ENCODE peak calls at places on chromosomes 13 and 19, in eight cellular contexts. One of them, this sample, is unnamed. For H3K4me1, the result is how much of the 10 kb centered on the place peaks cover.

GRCh38 chr13:19882231-19882630 is 18.8 kb upstream of the ZMYM5 start:
- DNase-seq in psoas muscle: no peak
- DNase-seq in Peyer's patch: no peak
- DNase-seq in adrenal gland: no peak
- DNase-seq in body of pancreas: no peak
- DNase-seq in BE2C: no peak
- DNase-seq in ovary: no peak
- DNase-seq in CD8-positive, alpha-beta T cell: no peak
- DNase-seq in this sample: no peak

GRCh38 chr13:44311011-44311481 is 62.6 kb upstream of the SERP2 start:
- DNase-seq in psoas muscle: peak
- DNase-seq in Peyer's patch: no peak
- DNase-seq in adrenal gland: no peak
- DNase-seq in body of pancreas: no peak
- DNase-seq in BE2C: no peak
- DNase-seq in ovary: no peak
- DNase-seq in CD8-positive, alpha-beta T cell: no peak
- DNase-seq in this sample: no peak

GRCh38 chr19:37304190-37304883 is 66.6 kb upstream of the ZNF527 start:
- DNase-seq in psoas muscle: peak
- DNase-seq in Peyer's patch: no peak
- DNase-seq in adrenal gland: peak
- DNase-seq in body of pancreas: peak
- DNase-seq in BE2C: peak
- DNase-seq in ovary: peak
- DNase-seq in CD8-positive, alpha-beta T cell: no peak
- DNase-seq in this sample: no peak

GRCh38 chr19:18436651-18437478 is 1.1 kb downstream of the ISYNA1 start:
- DNase-seq in psoas muscle: peak
- DNase-seq in Peyer's patch: peak
- DNase-seq in adrenal gland: peak
- DNase-seq in body of pancreas: peak
- DNase-seq in BE2C: peak
- DNase-seq in ovary: peak
- DNase-seq in CD8-positive, alpha-beta T cell: peak
- DNase-seq in this sample: no peak

GRCh38 chr13:104289400-104289799 is 1223.2 kb upstream of the SLC10A2 start:
- DNase-seq in psoas muscle: no peak
- DNase-seq in Peyer's patch: no peak
- DNase-seq in adrenal gland: no peak
- DNase-seq in body of pancreas: no peak
- DNase-seq in BE2C: no peak
- DNase-seq in ovary: no peak
- DNase-seq in CD8-positive, alpha-beta T cell: no peak
- DNase-seq in this sample: no peak

GRCh38 chr19:51422053-51422448 is 4.6 kb upstream of the SIGLEC10 start:
- DNase-seq in psoas muscle: peak
- DNase-seq in Peyer's patch: peak
- DNase-seq in adrenal gland: peak
- DNase-seq in body of pancreas: peak
- DNase-seq in BE2C: peak
- DNase-seq in ovary: peak
- DNase-seq in CD8-positive, alpha-beta T cell: peak
- DNase-seq in this sample: peak

GRCh38 chr13:113863511-113864302 is at the start of gene GAS6:
- DNase-seq in psoas muscle: peak
- DNase-seq in Peyer's patch: peak
- DNase-seq in adrenal gland: peak
- DNase-seq in body of pancreas: peak
- DNase-seq in BE2C: peak
- DNase-seq in ovary: peak
- DNase-seq in CD8-positive, alpha-beta T cell: no peak
- DNase-seq in this sample: no peak

GRCh38 chr19:47176627-47177090 is 46.0 kb downstream of the SAE1 start:
- DNase-seq in psoas muscle: no peak
- DNase-seq in Peyer's patch: no peak
- DNase-seq in adrenal gland: no peak
- DNase-seq in body of pancreas: no peak
- DNase-seq in BE2C: no peak
- DNase-seq in ovary: no peak
- DNase-seq in CD8-positive, alpha-beta T cell: no peak
- DNase-seq in this sample: no peak

GRCh38 chr13:51945149-51945548 is 66.1 kb downstream of the ATP7B start:
- DNase-seq in psoas muscle: no peak
- DNase-seq in Peyer's patch: no peak
- DNase-seq in adrenal gland: no peak
- DNase-seq in body of pancreas: no peak
- DNase-seq in BE2C: no peak
- DNase-seq in ovary: no peak
- DNase-seq in CD8-positive, alpha-beta T cell: no peak
- DNase-seq in this sample: no peak

GRCh38 chr19:38792250-38793111 is 3.5 kb downstream of the LGALS7B start:
- DNase-seq in psoas muscle: peak
- DNase-seq in Peyer's patch: peak
- DNase-seq in adrenal gland: no peak
- DNase-seq in body of pancreas: no peak
- DNase-seq in BE2C: no peak
- DNase-seq in ovary: no peak
- DNase-seq in CD8-positive, alpha-beta T cell: no peak
- DNase-seq in this sample: no peak

GRCh38 chr13:99648266-99648665 is 147.0 kb downstream of the TM9SF2 start:
- DNase-seq in psoas muscle: no peak
- DNase-seq in Peyer's patch: no peak
- DNase-seq in adrenal gland: no peak
- DNase-seq in body of pancreas: no peak
- DNase-seq in BE2C: no peak
- DNase-seq in ovary: no peak
- DNase-seq in CD8-positive, alpha-beta T cell: no peak
- DNase-seq in this sample: no peak

GRCh38 chr19:39409886-39410619 is 2.4 kb upstream of the PLEKHG2 start:
- DNase-seq in psoas muscle: peak
- DNase-seq in Peyer's patch: peak
- DNase-seq in adrenal gland: peak
- DNase-seq in body of pancreas: peak
- DNase-seq in BE2C: peak
- DNase-seq in ovary: peak
- DNase-seq in CD8-positive, alpha-beta T cell: peak
- DNase-seq in this sample: peak

GRCh38 chr19:33416307-33417215 is 43.1 kb downstream of the CEBPG start:
- DNase-seq in psoas muscle: peak
- DNase-seq in Peyer's patch: peak
- DNase-seq in adrenal gland: peak
- DNase-seq in body of pancreas: peak
- DNase-seq in BE2C: peak
- DNase-seq in ovary: peak
- DNase-seq in CD8-positive, alpha-beta T cell: peak
- DNase-seq in this sample: peak

GRCh38 chr13:41017153-41017552 is 2.0 kb downstream of the ELF1 start:
- DNase-seq in psoas muscle: no peak
- DNase-seq in Peyer's patch: no peak
- DNase-seq in adrenal gland: no peak
- DNase-seq in body of pancreas: no peak
- DNase-seq in BE2C: no peak
- DNase-seq in ovary: no peak
- DNase-seq in CD8-positive, alpha-beta T cell: no peak
- DNase-seq in this sample: no peak

GRCh38 chr19:34145741-34146202 is 26.5 kb upstream of the LSM14A start:
- DNase-seq in psoas muscle: no peak
- DNase-seq in Peyer's patch: no peak
- DNase-seq in adrenal gland: peak
- DNase-seq in body of pancreas: peak
- DNase-seq in BE2C: peak
- DNase-seq in ovary: peak
- DNase-seq in CD8-positive, alpha-beta T cell: peak
- DNase-seq in this sample: peak

GRCh38 chr13:41411536-41411935 is 45.8 kb upstream of the RGCC start:
- DNase-seq in psoas muscle: no peak
- DNase-seq in Peyer's patch: no peak
- DNase-seq in adrenal gland: no peak
- DNase-seq in body of pancreas: no peak
- DNase-seq in BE2C: no peak
- DNase-seq in ovary: no peak
- DNase-seq in CD8-positive, alpha-beta T cell: no peak
- DNase-seq in this sample: no peak

GRCh38 chr19:30293051-30293785 is 79.0 kb upstream of the ZNF536 start:
- DNase-seq in psoas muscle: no peak
- DNase-seq in Peyer's patch: no peak
- DNase-seq in adrenal gland: no peak
- DNase-seq in body of pancreas: no peak
- DNase-seq in BE2C: no peak
- DNase-seq in ovary: no peak
- DNase-seq in CD8-positive, alpha-beta T cell: no peak
- DNase-seq in this sample: no peak

DNA sequence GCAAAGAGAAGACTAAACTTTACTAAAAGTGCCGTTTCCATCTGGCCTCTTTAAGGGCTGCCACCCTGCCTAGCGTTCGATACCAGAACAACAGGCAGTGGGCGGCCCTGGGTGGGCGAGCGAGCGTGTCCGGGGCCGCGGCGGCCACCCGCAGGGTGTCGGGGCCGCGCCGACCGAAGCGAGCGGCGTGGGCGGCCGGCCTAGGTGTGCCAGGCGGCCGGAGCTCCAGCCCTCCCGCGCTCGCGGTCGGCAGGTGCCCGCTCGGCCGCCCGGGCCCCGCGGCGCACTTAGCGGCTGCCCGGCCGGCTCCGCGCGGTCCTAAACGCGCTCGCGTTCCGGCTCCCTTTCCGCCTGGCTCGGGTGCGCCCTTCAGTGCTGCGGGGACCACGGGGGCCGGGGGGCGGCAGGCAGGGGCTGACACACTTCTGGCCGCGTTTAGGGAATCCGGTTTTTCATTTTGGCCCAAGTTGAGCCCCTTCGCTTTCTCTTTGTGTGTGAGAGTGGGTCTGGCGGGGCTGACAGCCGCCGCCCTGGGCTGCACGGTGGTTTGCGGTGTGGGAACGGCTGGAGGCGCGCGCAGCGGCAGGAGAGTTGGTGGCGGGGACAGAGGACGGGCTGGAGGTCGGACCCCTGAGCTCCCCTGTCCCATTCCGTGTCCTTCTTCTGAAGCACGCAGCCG is 2.9 kb downstream of the FGF9 start:
- DNase-seq in psoas muscle: peak
- DNase-seq in Peyer's patch: peak
- DNase-seq in adrenal gland: peak
- DNase-seq in body of pancreas: peak
- DNase-seq in BE2C: peak
- DNase-seq in ovary: peak
- DNase-seq in CD8-positive, alpha-beta T cell: no peak
- DNase-seq in this sample: no peak
- TF ChIP-seq CTCF in psoas muscle: peak
- TF ChIP-seq CTCF in Peyer's patch: no peak
- TF ChIP-seq CTCF in adrenal gland: peak
- TF ChIP-seq CTCF in body of pancreas: no peak
- TF ChIP-seq CTCF in BE2C: no peak
- TF ChIP-seq CTCF in ovary: no peak
- TF ChIP-seq CTCF in CD8-positive, alpha-beta T cell: peak
- TF ChIP-seq CTCF in this sample: peak

DNA sequence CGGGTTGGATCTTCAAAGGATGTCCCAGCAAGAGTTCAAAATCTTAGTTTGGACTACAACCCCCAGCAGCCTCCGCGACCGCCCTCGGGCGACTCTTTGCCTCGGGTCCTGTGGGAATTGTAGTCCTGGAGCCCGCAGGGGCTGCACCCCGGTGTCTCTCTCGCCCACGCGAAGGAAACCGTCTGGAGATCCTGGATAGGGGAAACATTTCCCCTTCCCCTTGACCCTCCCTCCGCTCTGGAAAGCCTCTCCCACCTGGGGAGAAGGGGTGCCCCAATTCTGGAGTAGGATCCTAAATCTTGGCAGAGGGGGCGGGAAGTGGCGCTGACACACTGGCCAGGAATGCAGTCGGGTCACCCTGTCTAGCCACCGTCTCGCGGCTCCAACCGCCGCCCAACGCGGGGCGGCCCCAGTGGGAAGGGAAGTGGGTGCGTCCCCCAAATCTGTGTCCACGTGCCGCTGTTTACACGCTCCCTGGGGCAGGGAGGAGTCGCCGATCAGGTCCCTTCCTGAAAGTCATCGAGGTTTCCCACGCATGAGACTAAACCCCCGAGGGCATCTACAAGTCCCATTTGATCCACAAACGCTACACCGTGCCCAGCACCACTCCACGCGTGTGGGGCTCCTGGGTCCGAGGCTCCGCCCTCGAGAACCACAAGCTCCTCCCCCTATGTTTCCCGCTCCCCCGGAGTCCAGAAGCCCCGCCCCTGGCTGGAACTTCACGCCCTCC is 731 bp upstream of the PPP1R13L start:
- DNase-seq in psoas muscle: peak
- DNase-seq in Peyer's patch: peak
- DNase-seq in adrenal gland: peak
- DNase-seq in body of pancreas: peak
- DNase-seq in BE2C: peak
- DNase-seq in ovary: peak
- DNase-seq in CD8-positive, alpha-beta T cell: peak
- DNase-seq in this sample: peak
- H3K4me1 ChIP-seq in psoas muscle: under half
- H3K4me1 ChIP-seq in Peyer's patch: under half
- H3K4me1 ChIP-seq in adrenal gland: under half
- H3K4me1 ChIP-seq in body of pancreas: under half
- H3K4me1 ChIP-seq in BE2C: under half
- H3K4me1 ChIP-seq in ovary: under half
- H3K4me1 ChIP-seq in CD8-positive, alpha-beta T cell: under half
- H3K4me1 ChIP-seq in this sample: under half

DNA sequence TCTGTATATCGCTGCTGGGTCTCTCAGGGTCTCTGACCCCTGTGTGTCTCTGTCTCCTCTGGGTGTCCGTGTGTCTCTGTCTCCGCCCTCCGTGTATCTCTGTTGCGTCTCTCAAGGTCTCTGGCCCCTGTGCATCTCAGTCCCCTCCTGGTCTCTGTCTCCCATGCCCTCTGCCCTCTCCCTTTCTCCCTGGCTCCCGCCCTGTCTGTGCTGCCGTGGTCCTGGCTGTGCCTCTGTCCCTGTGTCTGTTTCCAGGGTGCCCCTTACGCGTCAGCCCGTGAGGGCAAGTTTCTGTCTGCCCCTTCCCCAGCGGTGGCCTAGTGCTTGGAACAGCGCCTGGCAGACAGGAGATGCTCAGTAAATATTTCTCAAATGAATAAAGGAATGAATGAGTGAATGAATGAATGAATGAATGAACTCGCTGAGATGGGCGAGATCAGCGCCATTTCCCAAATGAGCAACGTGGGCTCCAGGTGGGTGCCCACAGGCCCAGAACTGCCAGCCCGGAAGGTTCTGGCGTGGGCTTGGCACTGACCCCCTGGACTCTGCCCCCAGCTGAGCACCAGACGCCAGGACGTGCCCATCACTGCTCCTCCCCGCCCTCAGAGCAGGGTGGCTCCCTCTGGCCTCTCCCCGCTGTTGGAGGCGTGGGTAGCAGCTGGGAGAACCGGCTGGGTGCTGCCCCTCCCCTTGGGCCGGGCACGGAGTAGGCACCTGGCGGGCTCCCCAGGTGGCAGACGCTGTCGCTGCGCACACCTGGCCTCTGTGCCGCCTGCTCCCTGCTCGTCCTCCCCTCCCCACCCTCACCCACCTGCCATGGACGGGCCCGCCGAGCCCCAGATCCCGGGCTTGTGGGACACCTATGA is at the start of gene SULT2B1:
- DNase-seq in psoas muscle: no peak
- DNase-seq in Peyer's patch: peak
- DNase-seq in adrenal gland: no peak
- DNase-seq in body of pancreas: peak
- DNase-seq in BE2C: no peak
- DNase-seq in ovary: no peak
- DNase-seq in CD8-positive, alpha-beta T cell: no peak
- DNase-seq in this sample: no peak
- TF ChIP-seq CTCF in psoas muscle: no peak
- TF ChIP-seq CTCF in Peyer's patch: no peak
- TF ChIP-seq CTCF in adrenal gland: no peak
- TF ChIP-seq CTCF in body of pancreas: no peak
- TF ChIP-seq CTCF in BE2C: no peak
- TF ChIP-seq CTCF in ovary: no peak
- TF ChIP-seq CTCF in CD8-positive, alpha-beta T cell: no peak
- TF ChIP-seq CTCF in this sample: no peak

GRCh38 chr13:97245011-97245410 is 22.9 kb downstream of the MBNL2 start:
- DNase-seq in psoas muscle: no peak
- DNase-seq in Peyer's patch: no peak
- DNase-seq in adrenal gland: no peak
- DNase-seq in body of pancreas: no peak
- DNase-seq in BE2C: no peak
- DNase-seq in ovary: no peak
- DNase-seq in CD8-positive, alpha-beta T cell: no peak
- DNase-seq in this sample: no peak
- H3K4me1 ChIP-seq in psoas muscle: half or more
- H3K4me1 ChIP-seq in Peyer's patch: under half
- H3K4me1 ChIP-seq in adrenal gland: half or more
- H3K4me1 ChIP-seq in body of pancreas: half or more
- H3K4me1 ChIP-seq in BE2C: under half
- H3K4me1 ChIP-seq in ovary: under half
- H3K4me1 ChIP-seq in CD8-positive, alpha-beta T cell: under half
- H3K4me1 ChIP-seq in this sample: half or more

This sample was measured in tibial nerve.